ENCODE peak calls at places on chromosomes 4 and X, in seven cellular contexts. One of them, this sample, is unnamed.

GRCh38 chrX:149631293-149632165 is at the start of gene TMEM185A:
- DNase-seq in midbrain: peak
- DNase-seq in anterior cingulate cortex: peak
- DNase-seq in non-pigmented ciliary epithelial cell: no peak
- DNase-seq in right atrium auricular region: no peak
- DNase-seq in NCI-H1092: peak
- DNase-seq in uterus: peak
- DNase-seq in this sample: peak

GRCh38 chr4:108690738-108691137 is 40.3 kb downstream of the OSTC start:
- DNase-seq in midbrain: no peak
- DNase-seq in anterior cingulate cortex: no peak
- DNase-seq in non-pigmented ciliary epithelial cell: no peak
- DNase-seq in right atrium auricular region: no peak
- DNase-seq in NCI-H1092: no peak
- DNase-seq in uterus: no peak
- DNase-seq in this sample: no peak

GRCh38 chrX:72052415-72053090 is 79.2 kb downstream of the RTL5 start:
- DNase-seq in midbrain: no peak
- DNase-seq in anterior cingulate cortex: no peak
- DNase-seq in non-pigmented ciliary epithelial cell: no peak
- DNase-seq in right atrium auricular region: no peak
- DNase-seq in NCI-H1092: no peak
- DNase-seq in uterus: no peak
- DNase-seq in this sample: peak

GRCh38 chrX:39725928-39726619 is 371.7 kb downstream of the BCOR start:
- DNase-seq in midbrain: no peak
- DNase-seq in anterior cingulate cortex: no peak
- DNase-seq in non-pigmented ciliary epithelial cell: peak
- DNase-seq in right atrium auricular region: no peak
- DNase-seq in NCI-H1092: no peak
- DNase-seq in uterus: peak
- DNase-seq in this sample: no peak

GRCh38 chr4:2077537-2078460 is 18.7 kb downstream of the NAT8L start:
- DNase-seq in midbrain: no peak
- DNase-seq in anterior cingulate cortex: no peak
- DNase-seq in non-pigmented ciliary epithelial cell: no peak
- DNase-seq in right atrium auricular region: no peak
- DNase-seq in NCI-H1092: no peak
- DNase-seq in uterus: no peak
- DNase-seq in this sample: no peak

GRCh38 chr4:40289366-40290188 is 45.6 kb upstream of the CHRNA9 start:
- DNase-seq in midbrain: no peak
- DNase-seq in anterior cingulate cortex: no peak
- DNase-seq in non-pigmented ciliary epithelial cell: no peak
- DNase-seq in right atrium auricular region: no peak
- DNase-seq in NCI-H1092: no peak
- DNase-seq in uterus: no peak
- DNase-seq in this sample: no peak

GRCh38 chrX:37685452-37686347 is at the start of gene XK:
- DNase-seq in midbrain: peak
- DNase-seq in anterior cingulate cortex: peak
- DNase-seq in non-pigmented ciliary epithelial cell: no peak
- DNase-seq in right atrium auricular region: no peak
- DNase-seq in NCI-H1092: peak
- DNase-seq in uterus: peak
- DNase-seq in this sample: peak

GRCh38 chrX:154017766-154018517 is 1.8 kb downstream of the IRAK1 start:
- DNase-seq in midbrain: no peak
- DNase-seq in anterior cingulate cortex: no peak
- DNase-seq in non-pigmented ciliary epithelial cell: no peak
- DNase-seq in right atrium auricular region: no peak
- DNase-seq in NCI-H1092: no peak
- DNase-seq in uterus: no peak
- DNase-seq in this sample: no peak

GRCh38 chrX:21972721-21973120 is 32.2 kb downstream of the SMS start:
- DNase-seq in midbrain: no peak
- DNase-seq in anterior cingulate cortex: no peak
- DNase-seq in non-pigmented ciliary epithelial cell: peak
- DNase-seq in right atrium auricular region: no peak
- DNase-seq in NCI-H1092: no peak
- DNase-seq in uterus: no peak
- DNase-seq in this sample: no peak

GRCh38 chr4:138910914-138911336 is 104.7 kb upstream of the NOCT start:
- DNase-seq in midbrain: peak
- DNase-seq in anterior cingulate cortex: peak
- DNase-seq in non-pigmented ciliary epithelial cell: peak
- DNase-seq in right atrium auricular region: peak
- DNase-seq in NCI-H1092: peak
- DNase-seq in uterus: peak
- DNase-seq in this sample: peak

GRCh38 chrX:46588263-46588662 is 14.7 kb downstream of the CHST7 start:
- DNase-seq in midbrain: peak
- DNase-seq in anterior cingulate cortex: peak
- DNase-seq in non-pigmented ciliary epithelial cell: no peak
- DNase-seq in right atrium auricular region: peak
- DNase-seq in NCI-H1092: no peak
- DNase-seq in uterus: peak
- DNase-seq in this sample: no peak

GRCh38 chrX:130084651-130085237 is 25.6 kb downstream of the ELF4 start:
- DNase-seq in midbrain: no peak
- DNase-seq in anterior cingulate cortex: no peak
- DNase-seq in non-pigmented ciliary epithelial cell: no peak
- DNase-seq in right atrium auricular region: no peak
- DNase-seq in NCI-H1092: no peak
- DNase-seq in uterus: no peak
- DNase-seq in this sample: no peak

GRCh38 chrX:47501226-47502071 is 18.4 kb upstream of the ZNF41 start:
- DNase-seq in midbrain: no peak
- DNase-seq in anterior cingulate cortex: no peak
- DNase-seq in non-pigmented ciliary epithelial cell: no peak
- DNase-seq in right atrium auricular region: no peak
- DNase-seq in NCI-H1092: no peak
- DNase-seq in uterus: no peak
- DNase-seq in this sample: no peak

GRCh38 chrX:69503228-69503834 is 795 bp upstream of the NALF2 start:
- DNase-seq in midbrain: peak
- DNase-seq in anterior cingulate cortex: peak
- DNase-seq in non-pigmented ciliary epithelial cell: no peak
- DNase-seq in right atrium auricular region: no peak
- DNase-seq in NCI-H1092: peak
- DNase-seq in uterus: no peak
- DNase-seq in this sample: no peak

GRCh38 chrX:10636337-10636736 is 16.0 kb upstream of the MID1 start:
- DNase-seq in midbrain: peak
- DNase-seq in anterior cingulate cortex: no peak
- DNase-seq in non-pigmented ciliary epithelial cell: no peak
- DNase-seq in right atrium auricular region: no peak
- DNase-seq in NCI-H1092: no peak
- DNase-seq in uterus: peak
- DNase-seq in this sample: no peak

GRCh38 chrX:29435396-29435795 is 780.0 kb upstream of the MAGEB2 start:
- DNase-seq in midbrain: no peak
- DNase-seq in anterior cingulate cortex: no peak
- DNase-seq in non-pigmented ciliary epithelial cell: no peak
- DNase-seq in right atrium auricular region: no peak
- DNase-seq in NCI-H1092: no peak
- DNase-seq in uterus: no peak
- DNase-seq in this sample: no peak